ENCODE peak calls at places on chromosomes 11 and 22, in four cellular contexts. O is HuH-7; R is RPMI8226; Z is stimulated activated CD8-positive, alpha-beta memory T cell treated with anti-CD3 and anti-CD28 coated beads, Interleukin-4, amount 100 ng/mL, for 1 hour. H is an unnamed sample.

GRCh38 chr11:114179234-114179941 is 116.8 kb upstream of the NNMT start:
- DNase-seq in O (no peak), R (no peak), Z (no peak), H (no peak)

GRCh38 chr22:34055525-34056200 is 135.4 kb upstream of the LARGE1 start:
- DNase-seq in O (peak; percentile 38), R (peak; percentile 9), Z (no peak), H (peak; percentile 2)

GRCh38 chr11:10483174-10483573 is 28.1 kb downstream of the AMPD3 start:
- DNase-seq in O (no peak), R (no peak), Z (no peak), H (no peak)

GRCh38 chr11:96200243-96200642 is 142.8 kb downstream of the MAML2 start:
- DNase-seq in O (no peak), R (no peak), Z (no peak), H (no peak)

GRCh38 chr11:61812736-61813411 is 3.9 kb downstream of the FADS1 start:
- DNase-seq in O (no peak), R (no peak), Z (no peak), H (no peak)

GRCh38 chr22:23387827-23388491 is 192.1 kb downstream of the IGLL1 start:
- DNase-seq in O (no peak), R (no peak), Z (no peak), H (no peak)

GRCh38 chr11:57674251-57674650 is 6.3 kb downstream of the ZDHHC5 start:
- DNase-seq in O (no peak), R (no peak), Z (no peak), H (no peak)

GRCh38 chr11:117691501-117691900 is 105.5 kb downstream of the DSCAML1 start:
- DNase-seq in O (no peak), R (no peak), Z (no peak), H (no peak)

GRCh38 chr22:47036352-47036751 is 273.9 kb downstream of the TBC1D22A start:
- DNase-seq in O (no peak), R (no peak), Z (no peak), H (no peak)

GRCh38 chr11:292211-293121 is 3.5 kb downstream of the PGGHG start:
- DNase-seq in O (no peak), R (no peak), Z (no peak), H (no peak)

GRCh38 chr22:26892401-26893033 is 235.1 kb downstream of the MIAT start:
- DNase-seq in O (no peak), R (peak; percentile 6), Z (no peak), H (no peak)